ENCODE peak calls at places on chromosomes 7 and 10, in five cellular contexts. K is H1, V is HepG2, J is K562, D is GM12878. W is an unnamed sample.

GRCh38 chr10:124544711-124545110 is 83.1 kb downstream of the LHPP start:
- DNase-seq in D (no peak), J (peak), V (no peak), K (no peak), W (no peak)

GRCh38 chr10:90222372-90222771 is 521.0 kb downstream of the KIF20B start:
- DNase-seq in J (no peak), K (no peak), V (no peak), D (no peak), W (no peak)

GRCh38 chr7:38796636-38797501 is 112.1 kb downstream of the VPS41 start:
- DNase-seq in K (no peak), D (peak), J (peak), V (peak), W (peak)

GRCh38 chr7:17690030-17690429 is 250.3 kb downstream of the SNX13 start:
- DNase-seq in J (peak), D (peak), K (no peak), V (no peak), W (no peak)

GRCh38 chr7:36900988-36901710 is 176.9 kb upstream of the AOAH start:
- DNase-seq in K (no peak), J (no peak), V (no peak), D (no peak), W (no peak)

GRCh38 chr7:129828989-129829676 is 123.6 kb downstream of the UBE2H start:
- DNase-seq in V (no peak), D (no peak), K (no peak), J (peak), W (no peak)

GRCh38 chr7:45924283-45924682 is 3.2 kb upstream of the IGFBP3 start:
- DNase-seq in V (no peak), J (no peak), D (no peak), K (no peak), W (no peak)

GRCh38 chr10:69567920-69568319 is 5.3 kb downstream of the NEUROG3 start:
- DNase-seq in D (no peak), V (peak), J (peak), K (no peak), W (peak)

GRCh38 chr7:27961255-27961654 is 219.3 kb downstream of the JAZF1 start:
- DNase-seq in J (no peak), K (no peak), V (no peak), D (no peak), W (no peak)

GRCh38 chr7:38190010-38190409 is 12.0 kb downstream of the STARD3NL start:
- DNase-seq in J (no peak), V (no peak), K (no peak), D (no peak), W (no peak)

DNA sequence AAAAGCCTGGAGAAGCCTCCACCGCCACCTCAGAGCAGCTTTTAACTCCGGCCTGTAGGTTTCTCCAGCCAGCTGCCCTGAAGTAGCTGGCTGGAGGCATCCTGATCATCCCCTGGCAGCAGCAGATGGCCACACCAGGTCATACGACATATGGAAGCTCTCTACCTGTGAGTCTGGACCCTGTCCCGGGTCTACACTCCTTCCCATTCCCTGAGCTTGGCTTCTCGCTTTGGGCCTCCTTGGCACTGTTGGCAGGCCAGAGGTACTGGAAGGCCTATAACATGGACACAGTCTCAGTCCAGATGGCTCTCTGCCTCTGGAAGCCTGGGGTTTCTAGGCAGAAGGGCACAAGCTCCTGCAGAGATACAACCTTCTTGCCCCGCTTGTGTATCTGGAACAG is 43.5 kb upstream of the TRIM8 start:
- DNase-seq in D (no peak), J (no peak), K (no peak), V (no peak), W (no peak)
- TF ChIP-seq CREB1 in D (no peak), J (no peak), K (no peak), V (no peak), W (no peak)

GRCh38 chr10:13338337-13339128 is 9.6 kb downstream of the SEPHS1 start:
- DNase-seq in J (no peak), K (no peak), V (no peak), D (no peak), W (no peak)
- TF ChIP-seq ATF2 in J (no peak), K (no peak), V (no peak), D (no peak), W (no peak)

DNA sequence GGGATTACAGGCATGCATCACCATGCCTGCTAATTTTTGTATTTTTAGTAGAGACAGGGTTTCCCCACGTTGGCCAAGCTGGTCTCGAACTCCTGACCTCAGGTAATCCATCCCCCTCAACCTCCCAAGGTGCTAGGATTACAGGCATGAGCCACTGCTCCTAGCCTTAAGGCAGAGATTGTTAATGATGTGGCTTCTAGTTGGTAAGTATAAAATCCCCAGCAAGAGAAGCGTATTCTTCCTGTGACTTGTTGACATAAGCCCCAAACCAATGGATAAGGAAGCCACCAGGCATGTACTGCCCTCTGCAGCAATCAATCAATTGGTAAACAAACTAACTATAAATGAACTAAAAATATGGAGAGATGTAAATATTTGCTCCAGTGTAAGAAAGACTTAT is 41.2 kb downstream of the REEP3 start:
- DNase-seq in V (no peak), K (no peak), D (no peak), J (no peak), W (no peak)
- TF ChIP-seq CREB1 in V (no peak), K (no peak), D (no peak), J (no peak), W (no peak)

GRCh38 chr7:98656899-98657298 is 39.8 kb downstream of the NPTX2 start:
- DNase-seq in V (no peak), D (no peak), J (no peak), K (no peak), W (no peak)
- TF ChIP-seq ATF2 in V (no peak), D (no peak), J (no peak), K (no peak), W (no peak)

DNA sequence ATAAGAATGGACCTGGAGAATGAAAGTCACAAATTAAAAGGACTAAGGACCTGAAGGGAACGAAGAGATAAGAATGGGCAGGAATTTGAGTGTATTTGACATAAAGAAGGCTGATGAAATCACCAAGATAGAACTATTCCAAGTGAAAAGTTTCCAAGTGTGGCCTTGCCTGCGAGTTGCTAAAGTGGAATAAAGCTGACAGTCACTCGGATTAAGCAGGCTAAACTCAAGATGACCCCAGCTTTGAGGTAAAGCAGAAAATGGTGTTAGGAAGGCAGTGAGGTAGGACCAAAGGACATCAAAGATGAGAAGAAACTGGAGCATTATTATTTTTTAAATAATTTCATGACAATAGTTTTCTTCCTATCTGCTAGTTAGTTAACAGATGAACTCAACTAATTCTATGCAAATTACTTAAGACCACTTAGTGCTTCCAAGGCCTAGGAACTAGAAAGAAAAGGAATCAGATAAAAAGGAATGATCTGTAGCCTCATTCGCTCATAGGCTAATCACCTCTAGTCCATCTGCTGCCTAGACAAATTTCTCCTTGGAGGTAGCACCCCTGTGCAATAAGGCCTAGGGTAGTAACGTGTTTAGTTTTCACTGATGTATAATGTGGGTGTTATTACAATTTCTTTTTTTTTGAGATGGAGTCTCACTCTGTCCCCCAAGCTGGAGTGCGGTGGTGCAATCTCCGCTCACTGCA is 34.5 kb downstream of the EZH2 start:
- DNase-seq in K (no peak), V (no peak), D (no peak), J (peak), W (no peak)
- TF ChIP-seq CREB1 in K (no peak), V (no peak), D (no peak), J (no peak), W (no peak)